ENCODE peak calls at places on chromosomes 7 and 10, in ten cellular contexts. B, G, F, E, S, A, N, J, I and P are unnamed samples.

GRCh38 chr10:84523509-84523908 is 195.1 kb downstream of the CCSER2 start:
- DNase-seq in E (no peak), A (no peak), F (no peak), B (peak; percentile 33), N (no peak), I (no peak), S (peak; percentile 46), G (no peak), J (no peak), P (peak; percentile 33)

GRCh38 chr7:103710247-103710646 is 264.2 kb upstream of the SLC26A5 start:
- DNase-seq in N (no peak), I (no peak), F (no peak), S (peak; percentile 37), J (no peak), G (no peak), B (no peak), A (peak; percentile 71), E (no peak), P (no peak)

GRCh38 chr10:37314350-37314749 is 189.0 kb downstream of the ANKRD30A start:
- DNase-seq in N (no peak), J (no peak), I (no peak), G (no peak), F (no peak), E (no peak), B (no peak), S (peak; percentile 29), A (no peak), P (no peak)

GRCh38 chr7:92723978-92724377 is 112.4 kb downstream of the CDK6 start:
- DNase-seq in A (no peak), I (no peak), S (no peak), E (no peak), B (no peak), J (no peak), F (no peak), G (no peak), N (no peak), P (no peak)

GRCh38 chr7:70497793-70498192 is 634.2 kb upstream of the GALNT17 start:
- DNase-seq in S (peak; percentile 37), B (no peak), G (no peak), I (no peak), E (no peak), N (no peak), A (no peak), J (no peak), F (no peak), P (no peak)

GRCh38 chr10:92502296-92502695 is 71.6 kb downstream of the IDE start:
- DNase-seq in E (no peak), S (no peak), G (no peak), I (no peak), N (no peak), B (no peak), A (peak; percentile 31), J (no peak), F (no peak), P (no peak)

GRCh38 chr10:117830832-117831231 is 215.9 kb downstream of the RAB11FIP2 start:
- DNase-seq in I (no peak), S (no peak), E (peak; percentile 63), B (no peak), J (no peak), F (peak; percentile 30), A (no peak), G (no peak), N (no peak), P (no peak)

GRCh38 chr10:123009105-123009805 is 449 bp downstream of the ACADSB start:
- DNase-seq in J (peak; percentile 88), N (no peak), S (no peak), E (peak; percentile 60), A (no peak), B (peak; percentile 8), F (no peak), G (no peak), I (no peak), P (peak; percentile 17)

GRCh38 chr10:55550241-55550640 is 749.2 kb upstream of the PCDH15 start:
- DNase-seq in F (no peak), A (no peak), S (peak; percentile 54), I (no peak), G (no peak), N (no peak), E (no peak), J (no peak), B (peak; percentile 5), P (peak; percentile 54)

GRCh38 chr7:28956608-28957063 is 1.5 kb downstream of the TRIL start:
- DNase-seq in A (peak; percentile 5), N (no peak), S (peak; percentile 65), F (peak; percentile 72), I (no peak), J (peak; percentile 86), B (peak; percentile 72), E (peak; percentile 67), G (no peak), P (peak; percentile 44)

GRCh38 chr7:93232673-93233018 is 480 bp downstream of the VPS50 start:
- DNase-seq in B (peak; percentile 4), I (no peak), S (peak; percentile 12), E (no peak), A (no peak), G (no peak), N (no peak), F (no peak), J (no peak), P (no peak)

GRCh38 chr7:116505278-116505677 is 5.7 kb downstream of the CAV2 start:
- DNase-seq in F (no peak), G (no peak), J (no peak), E (no peak), A (no peak), B (no peak), S (no peak), N (no peak), I (no peak), P (no peak)
- H3K4me3 ChIP-seq in F (no peak overlapping the region), G (no peak overlapping the region), J (no peak overlapping the region), E (no peak overlapping the region), A (no peak overlapping the region), B (no peak overlapping the region), S (no peak overlapping the region), N (no peak overlapping the region), I (no peak overlapping the region), P (no peak overlapping the region)

GRCh38 chr7:12686234-12686893 is 1.1 kb upstream of the ARL4A start:
- DNase-seq in A (peak; percentile 77), N (peak; percentile 59), F (peak; percentile 94), G (peak; percentile 96), E (peak; percentile 98), S (peak; percentile 88), B (peak; percentile 94), J (peak; percentile 99), I (peak; percentile 94), P (peak; percentile 86)
- H3K4me3 ChIP-seq in A (peak overlapping the region; percentile 77), N (peak overlapping the region; percentile 84), F (peak overlapping the region; percentile 80), G (peak overlapping the region; percentile 73), E (peak overlapping the region; percentile 78), S (peak overlapping the region; percentile 94), B (peak overlapping the region; percentile 69), J (peak overlapping the region; percentile 86), I (peak overlapping the region; percentile 75), P (peak overlapping the region; percentile 92)

DNA sequence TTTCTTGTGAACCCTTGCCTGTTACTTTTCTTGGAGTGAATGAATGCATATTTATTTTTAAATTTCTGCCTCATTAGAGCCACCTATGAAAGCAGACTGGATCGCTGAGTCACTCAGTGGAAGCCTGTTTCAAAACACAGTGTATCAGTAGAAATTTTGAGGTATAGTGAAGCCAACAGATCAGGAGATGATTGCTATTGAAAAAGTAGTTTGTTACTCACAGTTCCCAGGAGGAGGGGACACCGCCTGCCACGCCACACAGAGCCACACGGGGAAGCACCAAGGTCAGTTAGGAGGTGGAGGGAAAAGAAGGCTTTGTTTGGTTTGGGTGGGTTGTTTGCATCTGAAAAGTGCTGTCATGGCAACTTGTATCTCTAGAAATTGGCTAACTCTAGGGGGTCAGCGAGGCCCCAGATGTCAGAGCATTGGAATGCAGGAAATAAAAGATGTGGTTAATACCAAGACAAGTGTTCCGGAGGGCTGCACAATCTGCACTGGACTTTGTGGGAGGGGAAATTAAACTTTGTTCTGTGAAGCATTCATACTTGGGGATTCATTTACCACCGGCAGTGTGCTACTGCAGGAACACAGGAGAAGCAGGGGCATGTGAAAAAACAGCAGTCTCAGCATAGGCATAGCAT is 106.4 kb upstream of the SDK1 start:
- DNase-seq in E (no peak), I (no peak), B (peak; percentile 95), A (peak; percentile 89), F (peak; percentile 38), J (peak; percentile 16), N (peak; percentile 85), G (no peak), S (peak; percentile 2), P (peak; percentile 98)
- H3K4me3 ChIP-seq in E (no peak overlapping the region), I (no peak overlapping the region), B (no peak overlapping the region), A (no peak overlapping the region), F (no peak overlapping the region), J (no peak overlapping the region), N (no peak overlapping the region), G (no peak overlapping the region), S (no peak overlapping the region), P (no peak overlapping the region)

GRCh38 chr10:62082729-62083412 is 181.4 kb downstream of the ARID5B start:
- DNase-seq in J (no peak), G (no peak), B (peak; percentile 83), S (peak; percentile 46), I (peak; percentile 7), N (no peak), A (peak; percentile 74), F (no peak), E (no peak), P (peak; percentile 67)

GRCh38 chr10:62082270-62082669 is 180.8 kb downstream of the ARID5B start:
- DNase-seq in E (no peak), F (no peak), A (no peak), J (no peak), B (no peak), S (no peak), I (no peak), G (no peak), N (no peak), P (no peak)

GRCh38 chr10:62083868-62084267 is 182.4 kb downstream of the ARID5B start:
- DNase-seq in B (peak; percentile 92), I (no peak), A (peak; percentile 84), S (peak; percentile 94), N (no peak), F (peak; percentile 42), G (no peak), E (no peak), J (no peak), P (peak; percentile 80)

GRCh38 chr10:62084434-62084833 is 182.9 kb downstream of the ARID5B start:
- DNase-seq in J (no peak), A (no peak), E (no peak), I (no peak), N (no peak), B (peak; percentile 53), G (no peak), S (peak; percentile 72), F (no peak), P (no peak)

DNA sequence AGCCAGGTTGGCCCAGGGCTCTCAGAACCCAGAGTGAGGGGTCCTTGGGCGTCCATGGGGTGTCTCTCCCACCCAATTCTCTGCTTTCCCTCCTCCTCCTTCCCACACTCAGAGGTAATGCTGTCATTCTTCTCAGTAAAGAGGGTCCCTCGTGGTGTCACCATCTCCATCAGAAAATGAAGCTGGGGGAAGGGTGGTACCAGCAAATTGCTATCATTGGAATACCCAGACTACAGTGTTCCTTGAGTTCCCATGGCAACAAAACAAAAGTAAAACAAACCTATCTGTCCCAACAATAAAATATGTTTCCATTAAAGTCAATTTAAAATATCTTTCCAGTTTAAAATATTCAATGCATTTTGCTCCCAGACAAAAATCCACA is 181.9 kb downstream of the ARID5B start:
- DNase-seq in J (no peak), B (peak; percentile 70), F (no peak), G (no peak), S (peak; percentile 35), A (no peak), I (no peak), E (no peak), N (no peak), P (peak; percentile 58)
- H3K4me3 ChIP-seq in J (no peak overlapping the region), B (no peak overlapping the region), F (no peak overlapping the region), G (no peak overlapping the region), S (no peak overlapping the region), A (no peak overlapping the region), I (peak overlapping the region; percentile 53), E (no peak overlapping the region), N (no peak overlapping the region), P (no peak overlapping the region)